ENCODE peak calls at places on chromosome 10, in five cellular contexts. One of them, this sample, is unnamed.

GRCh38 chr10:95513008-95513589 is 48.1 kb downstream of the SORBS1 start:
- DNase-seq in B cell: no peak
- DNase-seq in GM10248: no peak
- DNase-seq in BJ: no peak
- DNase-seq in AG04449: no peak
- DNase-seq in this sample: no peak

GRCh38 chr10:80829151-80829550 is 291.4 kb downstream of the SH2D4B start:
- DNase-seq in GM10248: no peak
- DNase-seq in BJ: no peak
- DNase-seq in AG04449: no peak
- DNase-seq in B cell: no peak
- DNase-seq in this sample: no peak

GRCh38 chr10:84314269-84314668 is 14.1 kb upstream of the CCSER2 start:
- DNase-seq in B cell: no peak
- DNase-seq in AG04449: no peak
- DNase-seq in GM10248: no peak
- DNase-seq in BJ: no peak
- DNase-seq in this sample: no peak

GRCh38 chr10:13062813-13063212 is 37.1 kb upstream of the OPTN start:
- DNase-seq in AG04449: no peak
- DNase-seq in GM10248: no peak
- DNase-seq in BJ: no peak
- DNase-seq in B cell: no peak
- DNase-seq in this sample: no peak

GRCh38 chr10:44990302-44990655 is 10.4 kb upstream of the ZNF22 start:
- DNase-seq in AG04449: no peak
- DNase-seq in B cell: no peak
- DNase-seq in BJ: no peak
- DNase-seq in GM10248: no peak
- DNase-seq in this sample: no peak

GRCh38 chr10:123496336-123496735 is 169.8 kb upstream of the GPR26 start:
- DNase-seq in GM10248: no peak
- DNase-seq in BJ: no peak
- DNase-seq in AG04449: no peak
- DNase-seq in B cell: no peak
- DNase-seq in this sample: no peak

GRCh38 chr10:128563387-128563786 is 437.2 kb upstream of the MKI67 start:
- DNase-seq in GM10248: no peak
- DNase-seq in B cell: no peak
- DNase-seq in AG04449: no peak
- DNase-seq in BJ: no peak
- DNase-seq in this sample: no peak

GRCh38 chr10:51640120-51640819 is 59.1 kb downstream of the CSTF2T start:
- DNase-seq in GM10248: no peak
- DNase-seq in AG04449: no peak
- DNase-seq in BJ: no peak
- DNase-seq in B cell: no peak
- DNase-seq in this sample: no peak

GRCh38 chr10:114729103-114729659 is 71.1 kb upstream of the ABLIM1 start:
- DNase-seq in BJ: no peak
- DNase-seq in B cell: no peak
- DNase-seq in AG04449: no peak
- DNase-seq in GM10248: no peak
- DNase-seq in this sample: no peak

GRCh38 chr10:114714281-114714741 is 56.2 kb upstream of the ABLIM1 start:
- DNase-seq in BJ: peak
- DNase-seq in B cell: no peak
- DNase-seq in AG04449: peak
- DNase-seq in GM10248: no peak
- DNase-seq in this sample: peak

GRCh38 chr10:28763471-28763870 is 86.2 kb downstream of the BAMBI start:
- DNase-seq in BJ: no peak
- DNase-seq in AG04449: no peak
- DNase-seq in GM10248: no peak
- DNase-seq in B cell: no peak
- DNase-seq in this sample: no peak

GRCh38 chr10:81472927-81473470 is 402.0 kb upstream of the NRG3 start:
- DNase-seq in BJ: no peak
- DNase-seq in AG04449: no peak
- DNase-seq in GM10248: no peak
- DNase-seq in B cell: no peak
- DNase-seq in this sample: no peak

GRCh38 chr10:3068968-3069737 is 1.8 kb downstream of the PFKP start:
- DNase-seq in BJ: no peak
- DNase-seq in AG04449: no peak
- DNase-seq in GM10248: peak
- DNase-seq in B cell: peak
- DNase-seq in this sample: no peak

GRCh38 chr10:16509996-16510395 is 11.7 kb downstream of the C1QL3 start:
- DNase-seq in B cell: no peak
- DNase-seq in AG04449: no peak
- DNase-seq in GM10248: no peak
- DNase-seq in BJ: no peak
- DNase-seq in this sample: no peak

GRCh38 chr10:53209941-53210611 is 437.5 kb upstream of the MBL2 start:
- DNase-seq in GM10248: no peak
- DNase-seq in B cell: no peak
- DNase-seq in AG04449: no peak
- DNase-seq in BJ: no peak
- DNase-seq in this sample: no peak

GRCh38 chr10:57657164-57657765 is 610.4 kb downstream of the IPMK start:
- DNase-seq in B cell: peak
- DNase-seq in BJ: no peak
- DNase-seq in AG04449: no peak
- DNase-seq in GM10248: peak
- DNase-seq in this sample: peak

GRCh38 chr10:104300002-104300735 is 31.2 kb downstream of the GSTO2 start:
- DNase-seq in BJ: peak
- DNase-seq in AG04449: peak
- DNase-seq in GM10248: no peak
- DNase-seq in B cell: no peak
- DNase-seq in this sample: peak

GRCh38 chr10:6470894-6471618 is 109.0 kb downstream of the PRKCQ start:
- DNase-seq in GM10248: no peak
- DNase-seq in BJ: no peak
- DNase-seq in B cell: no peak
- DNase-seq in AG04449: no peak
- DNase-seq in this sample: no peak

GRCh38 chr10:6476989-6477388 is 103.1 kb downstream of the PRKCQ start:
- DNase-seq in BJ: no peak
- DNase-seq in B cell: no peak
- DNase-seq in GM10248: no peak
- DNase-seq in AG04449: no peak
- DNase-seq in this sample: no peak

GRCh38 chr10:6473901-6474370 is 106.1 kb downstream of the PRKCQ start:
- DNase-seq in GM10248: peak
- DNase-seq in B cell: peak
- DNase-seq in AG04449: no peak
- DNase-seq in BJ: no peak
- DNase-seq in this sample: no peak

GRCh38 chr10:6469661-6470060 is 110.4 kb downstream of the PRKCQ start:
- DNase-seq in B cell: no peak
- DNase-seq in GM10248: no peak
- DNase-seq in BJ: no peak
- DNase-seq in AG04449: no peak
- DNase-seq in this sample: no peak

DNA sequence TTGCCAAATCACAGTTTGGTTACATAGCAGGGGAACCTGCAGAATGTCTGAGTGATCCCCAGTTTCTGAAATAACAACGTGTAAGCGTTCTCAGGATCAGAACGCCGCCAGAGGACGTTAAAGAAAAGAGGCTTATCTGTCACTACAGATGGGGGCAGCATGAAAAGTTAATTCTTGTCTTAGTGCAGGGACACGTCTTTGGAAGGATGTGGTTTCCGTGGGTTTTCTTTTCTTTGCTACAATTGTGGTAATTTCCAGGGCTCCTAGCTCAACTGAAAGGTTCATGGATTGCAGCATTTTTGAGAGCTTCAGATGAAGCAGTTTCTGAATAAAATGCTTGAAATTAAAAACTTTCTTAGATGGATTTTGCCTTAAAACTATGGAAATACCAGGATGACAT is 106.6 kb downstream of the PRKCQ start:
- DNase-seq in B cell: no peak
- DNase-seq in GM10248: peak
- DNase-seq in BJ: no peak
- DNase-seq in AG04449: no peak
- DNase-seq in this sample: no peak
- TF ChIP-seq CTCF in B cell: no peak
- TF ChIP-seq CTCF in GM10248: peak
- TF ChIP-seq CTCF in BJ: no peak
- TF ChIP-seq CTCF in AG04449: no peak
- TF ChIP-seq CTCF in this sample: no peak

GRCh38 chr10:106555599-106555998 is 608.9 kb downstream of the SORCS1 start:
- DNase-seq in GM10248: no peak
- DNase-seq in AG04449: no peak
- DNase-seq in B cell: no peak
- DNase-seq in BJ: no peak
- DNase-seq in this sample: no peak
- TF ChIP-seq CTCF in GM10248: no peak
- TF ChIP-seq CTCF in AG04449: no peak
- TF ChIP-seq CTCF in B cell: no peak
- TF ChIP-seq CTCF in BJ: no peak
- TF ChIP-seq CTCF in this sample: no peak

GRCh38 chr10:33153266-33153967 is 181.1 kb downstream of the NRP1 start:
- DNase-seq in B cell: no peak
- DNase-seq in GM10248: no peak
- DNase-seq in BJ: no peak
- DNase-seq in AG04449: no peak
- DNase-seq in this sample: no peak
- TF ChIP-seq CTCF in B cell: no peak
- TF ChIP-seq CTCF in GM10248: no peak
- TF ChIP-seq CTCF in BJ: no peak
- TF ChIP-seq CTCF in AG04449: no peak
- TF ChIP-seq CTCF in this sample: no peak

GRCh38 chr10:30386801-30387588 is 37.9 kb upstream of the MTPAP start:
- DNase-seq in AG04449: no peak
- DNase-seq in GM10248: no peak
- DNase-seq in BJ: no peak
- DNase-seq in B cell: no peak
- DNase-seq in this sample: no peak

GRCh38 chr10:30389543-30389942 is 40.5 kb upstream of the MTPAP start:
- DNase-seq in B cell: no peak
- DNase-seq in BJ: no peak
- DNase-seq in GM10248: no peak
- DNase-seq in AG04449: no peak
- DNase-seq in this sample: no peak

GRCh38 chr10:30390207-30390606 is 41.1 kb upstream of the MTPAP start:
- DNase-seq in AG04449: no peak
- DNase-seq in B cell: no peak
- DNase-seq in GM10248: no peak
- DNase-seq in BJ: no peak
- DNase-seq in this sample: no peak

GRCh38 chr10:30384791-30385201 is 35.7 kb upstream of the MTPAP start:
- DNase-seq in GM10248: no peak
- DNase-seq in B cell: peak
- DNase-seq in AG04449: no peak
- DNase-seq in BJ: no peak
- DNase-seq in this sample: no peak

GRCh38 chr10:30387646-30388243 is 38.7 kb upstream of the MTPAP start:
- DNase-seq in GM10248: no peak
- DNase-seq in B cell: no peak
- DNase-seq in BJ: no peak
- DNase-seq in AG04449: no peak
- DNase-seq in this sample: no peak
- TF ChIP-seq CTCF in GM10248: no peak
- TF ChIP-seq CTCF in B cell: no peak
- TF ChIP-seq CTCF in BJ: peak
- TF ChIP-seq CTCF in AG04449: no peak
- TF ChIP-seq CTCF in this sample: no peak

GRCh38 chr10:71262817-71263216 is 50.4 kb downstream of the UNC5B start:
- DNase-seq in BJ: no peak
- DNase-seq in GM10248: no peak
- DNase-seq in AG04449: no peak
- DNase-seq in B cell: no peak
- DNase-seq in this sample: no peak

GRCh38 chr10:71259815-71260501 is 47.6 kb downstream of the UNC5B start:
- DNase-seq in GM10248: no peak
- DNase-seq in BJ: no peak
- DNase-seq in B cell: no peak
- DNase-seq in AG04449: no peak
- DNase-seq in this sample: no peak

GRCh38 chr10:71259282-71259681 is 46.9 kb downstream of the UNC5B start:
- DNase-seq in B cell: no peak
- DNase-seq in AG04449: no peak
- DNase-seq in GM10248: no peak
- DNase-seq in BJ: no peak
- DNase-seq in this sample: no peak

GRCh38 chr10:71262027-71262426 is 49.7 kb downstream of the UNC5B start:
- DNase-seq in B cell: no peak
- DNase-seq in AG04449: no peak
- DNase-seq in BJ: no peak
- DNase-seq in GM10248: no peak
- DNase-seq in this sample: no peak

DNA sequence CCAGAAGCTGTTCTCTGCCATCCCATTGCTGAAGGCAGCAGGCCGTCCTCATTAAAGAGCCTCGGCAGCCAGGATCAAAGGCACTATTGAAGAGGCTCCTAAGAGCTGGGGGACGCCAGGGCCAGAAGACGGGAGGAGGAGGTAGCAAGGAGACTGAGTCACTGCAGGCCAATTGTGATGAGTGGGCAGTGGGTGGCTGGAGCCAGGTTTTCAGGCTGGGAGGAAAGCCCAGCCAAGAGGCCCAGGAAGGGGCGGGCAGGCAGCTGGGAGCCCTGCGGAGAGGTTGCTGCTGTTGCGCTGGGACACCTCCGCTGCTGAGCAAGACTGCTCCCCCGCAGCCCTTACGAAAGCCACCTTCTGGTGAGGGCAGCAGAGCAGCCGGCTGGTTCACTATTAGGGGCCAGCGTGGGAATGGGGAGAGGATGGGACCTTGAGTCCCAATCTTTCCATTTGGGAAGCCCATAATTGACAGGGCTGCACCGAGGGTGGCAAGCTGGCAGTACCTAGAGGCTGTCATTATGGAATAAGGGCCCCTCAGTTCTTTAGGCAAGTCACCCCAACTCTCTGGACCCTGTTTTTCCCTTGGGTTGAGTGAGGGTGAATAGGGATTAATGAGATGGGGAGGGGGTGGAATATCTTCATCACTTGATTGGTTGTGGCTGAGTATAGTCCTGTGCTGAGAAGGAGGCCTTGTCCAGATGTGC is 48.4 kb downstream of the UNC5B start:
- DNase-seq in GM10248: no peak
- DNase-seq in AG04449: no peak
- DNase-seq in B cell: no peak
- DNase-seq in BJ: peak
- DNase-seq in this sample: no peak
- TF ChIP-seq CTCF in GM10248: no peak
- TF ChIP-seq CTCF in AG04449: peak
- TF ChIP-seq CTCF in B cell: no peak
- TF ChIP-seq CTCF in BJ: peak
- TF ChIP-seq CTCF in this sample: no peak